ENCODE peak calls at places on chromosomes 4 and X, in nine cellular contexts. One of them, this sample, is unnamed.

GRCh38 chr4:152458801-152459302 is 77.0 kb downstream of the FBXW7 start:
- DNase-seq in GDM1: no peak
- DNase-seq in T-helper 2 cell: no peak
- DNase-seq in PC-3: no peak
- DNase-seq in renal cortical epithelial cell: peak; percentile 33
- DNase-seq in HS-5: no peak
- DNase-seq in A673: no peak
- DNase-seq in ACHN: no peak
- DNase-seq in naive thymus-derived CD8-positive, alpha-beta T cell: no peak
- DNase-seq in this sample: no peak

GRCh38 chr4:113080050-113080449 is 30.6 kb downstream of the ANK2 start:
- DNase-seq in GDM1: no peak
- DNase-seq in T-helper 2 cell: no peak
- DNase-seq in PC-3: no peak
- DNase-seq in renal cortical epithelial cell: peak; percentile 93
- DNase-seq in HS-5: no peak
- DNase-seq in A673: no peak
- DNase-seq in ACHN: peak; percentile 95
- DNase-seq in naive thymus-derived CD8-positive, alpha-beta T cell: no peak
- DNase-seq in this sample: no peak

GRCh38 chr4:117692538-117692937 is 341.7 kb upstream of the NDST3 start:
- DNase-seq in GDM1: no peak
- DNase-seq in T-helper 2 cell: no peak
- DNase-seq in PC-3: peak; percentile 3
- DNase-seq in renal cortical epithelial cell: peak; percentile 1
- DNase-seq in HS-5: no peak
- DNase-seq in A673: no peak
- DNase-seq in ACHN: no peak
- DNase-seq in naive thymus-derived CD8-positive, alpha-beta T cell: no peak
- DNase-seq in this sample: no peak

GRCh38 chr4:118969359-118969758 is 80.7 kb downstream of the SYNPO2 start:
- DNase-seq in GDM1: no peak
- DNase-seq in T-helper 2 cell: no peak
- DNase-seq in PC-3: peak; percentile 71
- DNase-seq in renal cortical epithelial cell: peak; percentile 45
- DNase-seq in HS-5: no peak
- DNase-seq in A673: peak; percentile 68
- DNase-seq in ACHN: peak; percentile 68
- DNase-seq in naive thymus-derived CD8-positive, alpha-beta T cell: no peak
- DNase-seq in this sample: no peak

GRCh38 chrX:21047034-21047455 is 327.2 kb upstream of the CNKSR2 start:
- DNase-seq in GDM1: no peak
- DNase-seq in T-helper 2 cell: no peak
- DNase-seq in PC-3: no peak
- DNase-seq in renal cortical epithelial cell: no peak
- DNase-seq in HS-5: no peak
- DNase-seq in A673: no peak
- DNase-seq in ACHN: no peak
- DNase-seq in naive thymus-derived CD8-positive, alpha-beta T cell: no peak
- DNase-seq in this sample: no peak

GRCh38 chr4:164412246-164412645 is 341.7 kb upstream of the SMIM31 start:
- DNase-seq in GDM1: no peak
- DNase-seq in T-helper 2 cell: no peak
- DNase-seq in PC-3: no peak
- DNase-seq in renal cortical epithelial cell: no peak
- DNase-seq in HS-5: no peak
- DNase-seq in A673: no peak
- DNase-seq in ACHN: no peak
- DNase-seq in naive thymus-derived CD8-positive, alpha-beta T cell: no peak
- DNase-seq in this sample: no peak

GRCh38 chrX:2632533-2633504 is 58.3 kb upstream of the CD99 start:
- DNase-seq in GDM1: no peak
- DNase-seq in T-helper 2 cell: no peak
- DNase-seq in PC-3: peak; percentile 67
- DNase-seq in renal cortical epithelial cell: no peak
- DNase-seq in HS-5: no peak
- DNase-seq in A673: no peak
- DNase-seq in ACHN: no peak
- DNase-seq in naive thymus-derived CD8-positive, alpha-beta T cell: no peak
- DNase-seq in this sample: no peak

GRCh38 chr4:110460074-110460761 is 15.7 kb upstream of the ENPEP start:
- DNase-seq in GDM1: no peak
- DNase-seq in T-helper 2 cell: no peak
- DNase-seq in PC-3: no peak
- DNase-seq in renal cortical epithelial cell: no peak
- DNase-seq in HS-5: no peak
- DNase-seq in A673: no peak
- DNase-seq in ACHN: no peak
- DNase-seq in naive thymus-derived CD8-positive, alpha-beta T cell: no peak
- DNase-seq in this sample: no peak

GRCh38 chr4:112113786-112114185 is 31.5 kb upstream of the FAM241A start:
- DNase-seq in GDM1: no peak
- DNase-seq in T-helper 2 cell: no peak
- DNase-seq in PC-3: no peak
- DNase-seq in renal cortical epithelial cell: no peak
- DNase-seq in HS-5: no peak
- DNase-seq in A673: no peak
- DNase-seq in ACHN: no peak
- DNase-seq in naive thymus-derived CD8-positive, alpha-beta T cell: no peak
- DNase-seq in this sample: no peak

GRCh38 chr4:188941524-188942109 is 802.4 kb downstream of the TRIML1 start:
- DNase-seq in GDM1: no peak
- DNase-seq in T-helper 2 cell: no peak
- DNase-seq in PC-3: peak; percentile 87
- DNase-seq in renal cortical epithelial cell: peak; percentile 100
- DNase-seq in HS-5: peak; percentile 97
- DNase-seq in A673: peak; percentile 73
- DNase-seq in ACHN: peak; percentile 97
- DNase-seq in naive thymus-derived CD8-positive, alpha-beta T cell: no peak
- DNase-seq in this sample: no peak

GRCh38 chr4:1992468-1993168 is 16.2 kb downstream of the NELFA start:
- DNase-seq in GDM1: no peak
- DNase-seq in T-helper 2 cell: no peak
- DNase-seq in PC-3: no peak
- DNase-seq in renal cortical epithelial cell: no peak
- DNase-seq in HS-5: no peak
- DNase-seq in A673: no peak
- DNase-seq in ACHN: no peak
- DNase-seq in naive thymus-derived CD8-positive, alpha-beta T cell: no peak
- DNase-seq in this sample: no peak

GRCh38 chrX:72046447-72046846 is 85.3 kb downstream of the RTL5 start:
- DNase-seq in GDM1: no peak
- DNase-seq in T-helper 2 cell: no peak
- DNase-seq in PC-3: peak; percentile 10
- DNase-seq in renal cortical epithelial cell: no peak
- DNase-seq in HS-5: no peak
- DNase-seq in A673: peak; percentile 65
- DNase-seq in ACHN: no peak
- DNase-seq in naive thymus-derived CD8-positive, alpha-beta T cell: no peak
- DNase-seq in this sample: no peak

GRCh38 chr4:182246401-182247205 is 3.4 kb downstream of the TENM3 start:
- DNase-seq in GDM1: no peak
- DNase-seq in T-helper 2 cell: no peak
- DNase-seq in PC-3: no peak
- DNase-seq in renal cortical epithelial cell: no peak
- DNase-seq in HS-5: no peak
- DNase-seq in A673: no peak
- DNase-seq in ACHN: peak; percentile 61
- DNase-seq in naive thymus-derived CD8-positive, alpha-beta T cell: no peak
- DNase-seq in this sample: no peak

GRCh38 chrX:115339441-115340025 is 50.0 kb downstream of the LUZP4 start:
- DNase-seq in GDM1: no peak
- DNase-seq in T-helper 2 cell: no peak
- DNase-seq in PC-3: no peak
- DNase-seq in renal cortical epithelial cell: peak; percentile 45
- DNase-seq in HS-5: no peak
- DNase-seq in A673: no peak
- DNase-seq in ACHN: no peak
- DNase-seq in naive thymus-derived CD8-positive, alpha-beta T cell: no peak
- DNase-seq in this sample: no peak

GRCh38 chr4:151865327-151865726 is 104.5 kb upstream of the GATB start:
- DNase-seq in GDM1: peak; percentile 62
- DNase-seq in T-helper 2 cell: no peak
- DNase-seq in PC-3: no peak
- DNase-seq in renal cortical epithelial cell: no peak
- DNase-seq in HS-5: no peak
- DNase-seq in A673: no peak
- DNase-seq in ACHN: no peak
- DNase-seq in naive thymus-derived CD8-positive, alpha-beta T cell: no peak
- DNase-seq in this sample: no peak

GRCh38 chrX:98338544-98338943 is 1454.8 kb downstream of the RPA4 start:
- DNase-seq in GDM1: no peak
- DNase-seq in T-helper 2 cell: no peak
- DNase-seq in PC-3: no peak
- DNase-seq in renal cortical epithelial cell: no peak
- DNase-seq in HS-5: no peak
- DNase-seq in A673: no peak
- DNase-seq in ACHN: no peak
- DNase-seq in naive thymus-derived CD8-positive, alpha-beta T cell: no peak
- DNase-seq in this sample: no peak

GRCh38 chrX:70592091-70592490 is 147.5 kb downstream of the DLG3 start:
- DNase-seq in GDM1: no peak
- DNase-seq in T-helper 2 cell: no peak
- DNase-seq in PC-3: peak; percentile 88
- DNase-seq in renal cortical epithelial cell: peak; percentile 15
- DNase-seq in HS-5: peak; percentile 43
- DNase-seq in A673: peak; percentile 3
- DNase-seq in ACHN: peak; percentile 15
- DNase-seq in naive thymus-derived CD8-positive, alpha-beta T cell: no peak
- DNase-seq in this sample: no peak

GRCh38 chr4:141702472-141703182 is 66.2 kb downstream of the IL15 start:
- DNase-seq in GDM1: no peak
- DNase-seq in T-helper 2 cell: no peak
- DNase-seq in PC-3: peak; percentile 34
- DNase-seq in renal cortical epithelial cell: peak; percentile 10
- DNase-seq in HS-5: no peak
- DNase-seq in A673: peak; percentile 54
- DNase-seq in ACHN: no peak
- DNase-seq in naive thymus-derived CD8-positive, alpha-beta T cell: no peak
- DNase-seq in this sample: no peak

GRCh38 chrX:38175140-38175539 is 45.5 kb downstream of the SRPX start:
- DNase-seq in GDM1: no peak
- DNase-seq in T-helper 2 cell: no peak
- DNase-seq in PC-3: peak; percentile 66
- DNase-seq in renal cortical epithelial cell: peak; percentile 29
- DNase-seq in HS-5: no peak
- DNase-seq in A673: peak; percentile 72
- DNase-seq in ACHN: peak; percentile 31
- DNase-seq in naive thymus-derived CD8-positive, alpha-beta T cell: no peak
- DNase-seq in this sample: no peak

GRCh38 chrX:148412006-148412405 is 88.4 kb upstream of the AFF2 start:
- DNase-seq in GDM1: no peak
- DNase-seq in T-helper 2 cell: no peak
- DNase-seq in PC-3: no peak
- DNase-seq in renal cortical epithelial cell: peak; percentile 75
- DNase-seq in HS-5: no peak
- DNase-seq in A673: no peak
- DNase-seq in ACHN: no peak
- DNase-seq in naive thymus-derived CD8-positive, alpha-beta T cell: no peak
- DNase-seq in this sample: no peak

GRCh38 chr4:119020158-119020557 is 115.5 kb upstream of the MYOZ2 start:
- DNase-seq in GDM1: no peak
- DNase-seq in T-helper 2 cell: no peak
- DNase-seq in PC-3: no peak
- DNase-seq in renal cortical epithelial cell: no peak
- DNase-seq in HS-5: no peak
- DNase-seq in A673: no peak
- DNase-seq in ACHN: no peak
- DNase-seq in naive thymus-derived CD8-positive, alpha-beta T cell: no peak
- DNase-seq in this sample: no peak

This sample was measured in naive B cell.